ENCODE peak calls at places on chromosomes 11 and 22, in nine cellular contexts. One of them, this sample, is unnamed.

GRCh38 chr11:111918390-111919256 is at the start of gene C11orf52:
- DNase-seq in psoas muscle: peak; percentile 62
- DNase-seq in PC-3: peak; percentile 97
- DNase-seq in lower lobe of right lung: peak; percentile 79
- DNase-seq in neuronal stem cell: no peak
- DNase-seq in pancreas: peak; percentile 93
- DNase-seq in sigmoid colon: no peak
- DNase-seq in neural progenitor cell: peak; percentile 45
- DNase-seq in ovary: no peak
- DNase-seq in this sample: no peak

GRCh38 chr11:63767415-63768231 is 952 bp downstream of the ZFTA start:
- DNase-seq in ovary: peak; percentile 72
- DNase-seq in PC-3: peak; percentile 77
- DNase-seq in lower lobe of right lung: peak; percentile 51
- DNase-seq in pancreas: peak; percentile 56
- DNase-seq in psoas muscle: peak; percentile 62
- DNase-seq in neural progenitor cell: peak; percentile 96
- DNase-seq in neuronal stem cell: peak; percentile 89
- DNase-seq in sigmoid colon: peak; percentile 85
- DNase-seq in this sample: peak; percentile 63

GRCh38 chr11:134223066-134223465 is 701 bp downstream of the NCAPD3 start:
- DNase-seq in neural progenitor cell: peak; percentile 4
- DNase-seq in sigmoid colon: no peak
- DNase-seq in neuronal stem cell: no peak
- DNase-seq in psoas muscle: no peak
- DNase-seq in PC-3: peak; percentile 15
- DNase-seq in pancreas: no peak
- DNase-seq in lower lobe of right lung: no peak
- DNase-seq in ovary: no peak
- DNase-seq in this sample: no peak

GRCh38 chr11:64003807-64004589 is 17.8 kb downstream of the OTUB1 start:
- DNase-seq in pancreas: no peak
- DNase-seq in psoas muscle: no peak
- DNase-seq in PC-3: no peak
- DNase-seq in sigmoid colon: no peak
- DNase-seq in neuronal stem cell: no peak
- DNase-seq in lower lobe of right lung: no peak
- DNase-seq in neural progenitor cell: no peak
- DNase-seq in ovary: no peak
- DNase-seq in this sample: no peak

GRCh38 chr22:49412236-49412635 is 415.4 kb downstream of the BRD1 start:
- DNase-seq in sigmoid colon: no peak
- DNase-seq in ovary: no peak
- DNase-seq in PC-3: no peak
- DNase-seq in lower lobe of right lung: no peak
- DNase-seq in pancreas: no peak
- DNase-seq in neural progenitor cell: no peak
- DNase-seq in neuronal stem cell: no peak
- DNase-seq in psoas muscle: no peak
- DNase-seq in this sample: no peak

GRCh38 chr22:19520007-19520406 is 4.2 kb downstream of the CLDN5 start:
- DNase-seq in ovary: no peak
- DNase-seq in neuronal stem cell: no peak
- DNase-seq in neural progenitor cell: no peak
- DNase-seq in PC-3: no peak
- DNase-seq in psoas muscle: no peak
- DNase-seq in pancreas: no peak
- DNase-seq in lower lobe of right lung: no peak
- DNase-seq in sigmoid colon: no peak
- DNase-seq in this sample: no peak

GRCh38 chr11:77771135-77771534 is 49.4 kb downstream of the RSF1 start:
- DNase-seq in neuronal stem cell: no peak
- DNase-seq in ovary: no peak
- DNase-seq in psoas muscle: no peak
- DNase-seq in lower lobe of right lung: no peak
- DNase-seq in pancreas: no peak
- DNase-seq in PC-3: peak; percentile 32
- DNase-seq in sigmoid colon: no peak
- DNase-seq in neural progenitor cell: no peak
- DNase-seq in this sample: no peak

GRCh38 chr11:3132271-3132781 is 32.8 kb downstream of the OSBPL5 start:
- DNase-seq in neural progenitor cell: no peak
- DNase-seq in sigmoid colon: peak; percentile 46
- DNase-seq in ovary: no peak
- DNase-seq in psoas muscle: peak; percentile 9
- DNase-seq in lower lobe of right lung: peak; percentile 24
- DNase-seq in PC-3: no peak
- DNase-seq in neuronal stem cell: no peak
- DNase-seq in pancreas: no peak
- DNase-seq in this sample: peak; percentile 11

GRCh38 chr11:60315866-60316265 is 11.2 kb upstream of the MS4A6E start:
- DNase-seq in PC-3: no peak
- DNase-seq in pancreas: no peak
- DNase-seq in lower lobe of right lung: no peak
- DNase-seq in psoas muscle: no peak
- DNase-seq in neuronal stem cell: peak; percentile 35
- DNase-seq in neural progenitor cell: peak; percentile 33
- DNase-seq in ovary: no peak
- DNase-seq in sigmoid colon: no peak
- DNase-seq in this sample: no peak

GRCh38 chr11:123218451-123218850 is 23.4 kb upstream of the CLMP start:
- DNase-seq in PC-3: no peak
- DNase-seq in pancreas: no peak
- DNase-seq in lower lobe of right lung: no peak
- DNase-seq in psoas muscle: no peak
- DNase-seq in sigmoid colon: no peak
- DNase-seq in neural progenitor cell: no peak
- DNase-seq in neuronal stem cell: no peak
- DNase-seq in ovary: no peak
- DNase-seq in this sample: no peak

GRCh38 chr22:28883917-28884753 is 763 bp downstream of the ZNRF3 start:
- DNase-seq in ovary: peak; percentile 69
- DNase-seq in pancreas: peak; percentile 61
- DNase-seq in lower lobe of right lung: peak; percentile 65
- DNase-seq in neuronal stem cell: peak; percentile 21
- DNase-seq in neural progenitor cell: peak; percentile 74
- DNase-seq in psoas muscle: peak; percentile 43
- DNase-seq in sigmoid colon: peak; percentile 77
- DNase-seq in PC-3: peak; percentile 32
- DNase-seq in this sample: peak; percentile 37

GRCh38 chr11:120810251-120810650 is 213.7 kb upstream of the TBCEL start:
- DNase-seq in sigmoid colon: no peak
- DNase-seq in pancreas: no peak
- DNase-seq in ovary: no peak
- DNase-seq in neural progenitor cell: no peak
- DNase-seq in psoas muscle: no peak
- DNase-seq in lower lobe of right lung: no peak
- DNase-seq in neuronal stem cell: no peak
- DNase-seq in PC-3: no peak
- DNase-seq in this sample: no peak

GRCh38 chr11:115454525-115454924 is 49.7 kb downstream of the CADM1 start:
- DNase-seq in sigmoid colon: no peak
- DNase-seq in pancreas: no peak
- DNase-seq in neural progenitor cell: no peak
- DNase-seq in psoas muscle: no peak
- DNase-seq in ovary: no peak
- DNase-seq in neuronal stem cell: no peak
- DNase-seq in lower lobe of right lung: no peak
- DNase-seq in PC-3: no peak
- DNase-seq in this sample: no peak

GRCh38 chr22:31044262-31044861 is 36.8 kb upstream of the SMTN start:
- DNase-seq in pancreas: no peak
- DNase-seq in psoas muscle: peak; percentile 69
- DNase-seq in ovary: peak; percentile 81
- DNase-seq in sigmoid colon: peak; percentile 93
- DNase-seq in neuronal stem cell: no peak
- DNase-seq in neural progenitor cell: no peak
- DNase-seq in PC-3: no peak
- DNase-seq in lower lobe of right lung: no peak
- DNase-seq in this sample: peak; percentile 57

GRCh38 chr22:37330200-37331033 is 48.1 kb downstream of the CYTH4 start:
- DNase-seq in ovary: no peak
- DNase-seq in lower lobe of right lung: no peak
- DNase-seq in neuronal stem cell: peak; percentile 88
- DNase-seq in sigmoid colon: no peak
- DNase-seq in neural progenitor cell: peak; percentile 98
- DNase-seq in pancreas: peak; percentile 57
- DNase-seq in psoas muscle: no peak
- DNase-seq in PC-3: peak; percentile 24
- DNase-seq in this sample: no peak

GRCh38 chr22:37329239-37330140 is 47.2 kb downstream of the CYTH4 start:
- DNase-seq in neural progenitor cell: peak; percentile 37
- DNase-seq in sigmoid colon: no peak
- DNase-seq in PC-3: peak; percentile 75
- DNase-seq in ovary: no peak
- DNase-seq in psoas muscle: no peak
- DNase-seq in neuronal stem cell: no peak
- DNase-seq in lower lobe of right lung: no peak
- DNase-seq in pancreas: no peak
- DNase-seq in this sample: no peak

GRCh38 chr22:37325024-37325395 is 42.7 kb downstream of the CYTH4 start:
- DNase-seq in pancreas: no peak
- DNase-seq in neural progenitor cell: no peak
- DNase-seq in PC-3: no peak
- DNase-seq in psoas muscle: no peak
- DNase-seq in neuronal stem cell: no peak
- DNase-seq in lower lobe of right lung: no peak
- DNase-seq in ovary: no peak
- DNase-seq in sigmoid colon: no peak
- DNase-seq in this sample: no peak

GRCh38 chr22:37326726-37327125 is 44.4 kb downstream of the CYTH4 start:
- DNase-seq in psoas muscle: no peak
- DNase-seq in sigmoid colon: no peak
- DNase-seq in pancreas: peak; percentile 74
- DNase-seq in lower lobe of right lung: peak; percentile 78
- DNase-seq in PC-3: peak; percentile 53
- DNase-seq in neural progenitor cell: no peak
- DNase-seq in neuronal stem cell: no peak
- DNase-seq in ovary: no peak
- DNase-seq in this sample: no peak

GRCh38 chr22:37328017-37328416 is 45.7 kb downstream of the CYTH4 start:
- DNase-seq in psoas muscle: no peak
- DNase-seq in neuronal stem cell: no peak
- DNase-seq in lower lobe of right lung: no peak
- DNase-seq in neural progenitor cell: no peak
- DNase-seq in ovary: no peak
- DNase-seq in pancreas: no peak
- DNase-seq in PC-3: peak; percentile 93
- DNase-seq in sigmoid colon: no peak
- DNase-seq in this sample: no peak
- H3K4me1 ChIP-seq in psoas muscle: no peaks in the 10 kb centered on the region
- H3K4me1 ChIP-seq in neuronal stem cell: peaks cover 6% of the 10 kb centered on the region
- H3K4me1 ChIP-seq in lower lobe of right lung: peaks cover 4% of the 10 kb centered on the region
- H3K4me1 ChIP-seq in neural progenitor cell: peaks cover 19% of the 10 kb centered on the region
- H3K4me1 ChIP-seq in ovary: no peaks in the 10 kb centered on the region
- H3K4me1 ChIP-seq in pancreas: peaks cover 23% of the 10 kb centered on the region
- H3K4me1 ChIP-seq in PC-3: peaks cover 79% of the 10 kb centered on the region
- H3K4me1 ChIP-seq in sigmoid colon: peaks cover 7% of the 10 kb centered on the region
- H3K4me1 ChIP-seq in this sample: peaks cover 6% of the 10 kb centered on the region

GRCh38 chr11:128628686-128629085 is 41.3 kb upstream of the ETS1 start:
- DNase-seq in neural progenitor cell: no peak
- DNase-seq in neuronal stem cell: no peak
- DNase-seq in pancreas: no peak
- DNase-seq in sigmoid colon: no peak
- DNase-seq in PC-3: no peak
- DNase-seq in psoas muscle: no peak
- DNase-seq in lower lobe of right lung: no peak
- DNase-seq in ovary: no peak
- DNase-seq in this sample: no peak
- H3K4me1 ChIP-seq in neural progenitor cell: peaks cover 3% of the 10 kb centered on the region
- H3K4me1 ChIP-seq in neuronal stem cell: peaks cover 14% of the 10 kb centered on the region
- H3K4me1 ChIP-seq in pancreas: no peaks in the 10 kb centered on the region
- H3K4me1 ChIP-seq in sigmoid colon: peaks cover 12% of the 10 kb centered on the region
- H3K4me1 ChIP-seq in PC-3: peaks cover 17% of the 10 kb centered on the region
- H3K4me1 ChIP-seq in psoas muscle: peaks cover 10% of the 10 kb centered on the region
- H3K4me1 ChIP-seq in lower lobe of right lung: peaks cover 63% of the 10 kb centered on the region
- H3K4me1 ChIP-seq in ovary: no peaks in the 10 kb centered on the region
- H3K4me1 ChIP-seq in this sample: peaks cover 19% of the 10 kb centered on the region

GRCh38 chr22:46040471-46041465 is 63.8 kb upstream of the WNT7B start:
- DNase-seq in PC-3: no peak
- DNase-seq in lower lobe of right lung: peak; percentile 26
- DNase-seq in pancreas: peak; percentile 18
- DNase-seq in neural progenitor cell: no peak
- DNase-seq in ovary: peak; percentile 37
- DNase-seq in psoas muscle: no peak
- DNase-seq in neuronal stem cell: no peak
- DNase-seq in sigmoid colon: peak; percentile 60
- DNase-seq in this sample: peak; percentile 10
- H3K4me1 ChIP-seq in PC-3: peaks cover 51% of the 10 kb centered on the region
- H3K4me1 ChIP-seq in lower lobe of right lung: peaks cover 42% of the 10 kb centered on the region
- H3K4me1 ChIP-seq in pancreas: peaks cover 58% of the 10 kb centered on the region
- H3K4me1 ChIP-seq in neural progenitor cell: peaks cover 11% of the 10 kb centered on the region
- H3K4me1 ChIP-seq in ovary: peaks cover 23% of the 10 kb centered on the region
- H3K4me1 ChIP-seq in psoas muscle: peaks cover 67% of the 10 kb centered on the region
- H3K4me1 ChIP-seq in neuronal stem cell: peaks cover 5% of the 10 kb centered on the region
- H3K4me1 ChIP-seq in sigmoid colon: peaks cover 45% of the 10 kb centered on the region
- H3K4me1 ChIP-seq in this sample: peaks cover 62% of the 10 kb centered on the region

GRCh38 chr11:75518771-75519653 is 6.7 kb downstream of the GDPD5 start:
- DNase-seq in PC-3: no peak
- DNase-seq in psoas muscle: no peak
- DNase-seq in sigmoid colon: no peak
- DNase-seq in neural progenitor cell: peak; percentile 74
- DNase-seq in lower lobe of right lung: no peak
- DNase-seq in ovary: no peak
- DNase-seq in neuronal stem cell: peak; percentile 29
- DNase-seq in pancreas: no peak
- DNase-seq in this sample: no peak

GRCh38 chr11:75516886-75517285 is 8.9 kb downstream of the GDPD5 start:
- DNase-seq in neural progenitor cell: no peak
- DNase-seq in neuronal stem cell: no peak
- DNase-seq in ovary: no peak
- DNase-seq in psoas muscle: no peak
- DNase-seq in lower lobe of right lung: no peak
- DNase-seq in pancreas: no peak
- DNase-seq in sigmoid colon: no peak
- DNase-seq in PC-3: no peak
- DNase-seq in this sample: no peak

GRCh38 chr11:75520688-75521087 is 5.1 kb downstream of the GDPD5 start:
- DNase-seq in pancreas: no peak
- DNase-seq in psoas muscle: peak; percentile 45
- DNase-seq in ovary: no peak
- DNase-seq in sigmoid colon: no peak
- DNase-seq in neural progenitor cell: no peak
- DNase-seq in PC-3: no peak
- DNase-seq in lower lobe of right lung: no peak
- DNase-seq in neuronal stem cell: no peak
- DNase-seq in this sample: no peak

GRCh38 chr11:75516140-75516539 is 9.6 kb downstream of the GDPD5 start:
- DNase-seq in neuronal stem cell: no peak
- DNase-seq in pancreas: no peak
- DNase-seq in ovary: no peak
- DNase-seq in sigmoid colon: no peak
- DNase-seq in lower lobe of right lung: no peak
- DNase-seq in PC-3: no peak
- DNase-seq in psoas muscle: no peak
- DNase-seq in neural progenitor cell: no peak
- DNase-seq in this sample: no peak

DNA sequence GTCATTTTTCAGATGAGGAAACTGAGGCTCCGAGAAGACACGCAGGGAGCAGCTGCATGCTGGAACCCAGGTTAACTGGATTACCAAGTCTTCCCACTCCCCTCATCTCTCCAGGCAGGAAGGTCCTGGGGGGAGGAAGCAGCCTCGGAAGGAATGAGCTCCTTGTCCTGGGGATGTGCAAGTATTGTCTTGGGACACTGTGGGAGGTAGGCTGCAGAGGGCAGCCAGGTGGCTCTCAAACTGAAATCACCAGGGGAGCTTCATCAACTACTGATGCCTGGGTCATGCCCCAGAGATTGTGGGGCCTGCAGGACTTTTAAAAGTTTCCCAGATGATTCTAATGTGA is 7.6 kb downstream of the GDPD5 start:
- DNase-seq in pancreas: no peak
- DNase-seq in PC-3: no peak
- DNase-seq in lower lobe of right lung: no peak
- DNase-seq in neuronal stem cell: no peak
- DNase-seq in sigmoid colon: no peak
- DNase-seq in psoas muscle: no peak
- DNase-seq in ovary: no peak
- DNase-seq in neural progenitor cell: peak; percentile 45
- DNase-seq in this sample: no peak
- H3K4me1 ChIP-seq in pancreas: peaks cover 7% of the 10 kb centered on the region
- H3K4me1 ChIP-seq in PC-3: peaks cover 9% of the 10 kb centered on the region
- H3K4me1 ChIP-seq in lower lobe of right lung: no peaks in the 10 kb centered on the region
- H3K4me1 ChIP-seq in neuronal stem cell: peaks cover 6% of the 10 kb centered on the region
- H3K4me1 ChIP-seq in sigmoid colon: no peaks in the 10 kb centered on the region
- H3K4me1 ChIP-seq in psoas muscle: peaks cover 29% of the 10 kb centered on the region
- H3K4me1 ChIP-seq in ovary: no peaks in the 10 kb centered on the region
- H3K4me1 ChIP-seq in neural progenitor cell: peaks cover 41% of the 10 kb centered on the region
- H3K4me1 ChIP-seq in this sample: peaks cover 7% of the 10 kb centered on the region